ENCODE peak calls at places on chromosomes 11 and 22, in four cellular contexts. One of them, this sample, is unnamed.

GRCh38 chr11:79461144-79461543 is 20.3 kb upstream of the TENM4 start:
- DNase-seq in BJ: no peak
- DNase-seq in coronary artery: no peak
- DNase-seq in astrocyte of the spinal cord: peak; percentile 51
- DNase-seq in this sample: no peak

GRCh38 chr11:33500331-33500730 is 200.3 kb downstream of the C11orf91 start:
- DNase-seq in BJ: no peak
- DNase-seq in coronary artery: no peak
- DNase-seq in astrocyte of the spinal cord: no peak
- DNase-seq in this sample: no peak

GRCh38 chr11:102599642-102600261 is 25.4 kb downstream of the MMP20 start:
- DNase-seq in BJ: peak; percentile 67
- DNase-seq in coronary artery: no peak
- DNase-seq in astrocyte of the spinal cord: peak; percentile 95
- DNase-seq in this sample: peak; percentile 85

GRCh38 chr22:44680481-44680894 is 21.5 kb upstream of the PRR5 start:
- DNase-seq in BJ: no peak
- DNase-seq in coronary artery: no peak
- DNase-seq in astrocyte of the spinal cord: no peak
- DNase-seq in this sample: no peak

GRCh38 chr22:25966448-25966913 is 202.8 kb upstream of the SEZ6L start:
- DNase-seq in BJ: no peak
- DNase-seq in coronary artery: no peak
- DNase-seq in astrocyte of the spinal cord: no peak
- DNase-seq in this sample: no peak

GRCh38 chr11:120034881-120035620 is 102.9 kb downstream of the TRIM29 start:
- DNase-seq in BJ: no peak
- DNase-seq in coronary artery: peak; percentile 46
- DNase-seq in astrocyte of the spinal cord: no peak
- DNase-seq in this sample: no peak

GRCh38 chr11:11036185-11037161 is 178.6 kb upstream of the ZBED5 start:
- DNase-seq in BJ: no peak
- DNase-seq in coronary artery: no peak
- DNase-seq in astrocyte of the spinal cord: peak; percentile 53
- DNase-seq in this sample: peak; percentile 11

GRCh38 chr11:100715163-100715792 is 28.2 kb downstream of the ARHGAP42 start:
- DNase-seq in BJ: no peak
- DNase-seq in coronary artery: no peak
- DNase-seq in astrocyte of the spinal cord: no peak
- DNase-seq in this sample: no peak

GRCh38 chr22:39227542-39228272 is 17.1 kb downstream of the PDGFB start:
- DNase-seq in BJ: no peak
- DNase-seq in coronary artery: no peak
- DNase-seq in astrocyte of the spinal cord: no peak
- DNase-seq in this sample: no peak

GRCh38 chr11:4713241-4713640 is 8.7 kb downstream of the MMP26 start:
- DNase-seq in BJ: no peak
- DNase-seq in coronary artery: no peak
- DNase-seq in astrocyte of the spinal cord: no peak
- DNase-seq in this sample: no peak

GRCh38 chr22:19270873-19271272 is 20.6 kb downstream of the CLTCL1 start:
- DNase-seq in BJ: no peak
- DNase-seq in coronary artery: no peak
- DNase-seq in astrocyte of the spinal cord: no peak
- DNase-seq in this sample: no peak

GRCh38 chr11:69674267-69674885 is 777 bp downstream of the LTO1 start:
- DNase-seq in BJ: no peak
- DNase-seq in coronary artery: no peak
- DNase-seq in astrocyte of the spinal cord: peak; percentile 75
- DNase-seq in this sample: no peak

GRCh38 chr11:66081505-66081904 is 11.4 kb downstream of the PACS1 start:
- DNase-seq in BJ: no peak
- DNase-seq in coronary artery: no peak
- DNase-seq in astrocyte of the spinal cord: no peak
- DNase-seq in this sample: no peak

GRCh38 chr22:21823740-21824438 is 43.6 kb downstream of the MAPK1 start:
- DNase-seq in BJ: no peak
- DNase-seq in coronary artery: no peak
- DNase-seq in astrocyte of the spinal cord: peak; percentile 31
- DNase-seq in this sample: no peak

GRCh38 chr11:113242767-113243397 is 71.5 kb upstream of the TTC12 start:
- DNase-seq in BJ: no peak
- DNase-seq in coronary artery: no peak
- DNase-seq in astrocyte of the spinal cord: peak; percentile 68
- DNase-seq in this sample: no peak

GRCh38 chr11:130141561-130142341 is 17.8 kb upstream of the ST14 start:
- DNase-seq in BJ: no peak
- DNase-seq in coronary artery: peak; percentile 59
- DNase-seq in astrocyte of the spinal cord: no peak
- DNase-seq in this sample: no peak

GRCh38 chr11:72958790-72959189 is 144.6 kb downstream of the ATG16L2 start:
- DNase-seq in BJ: no peak
- DNase-seq in coronary artery: no peak
- DNase-seq in astrocyte of the spinal cord: no peak
- DNase-seq in this sample: no peak

GRCh38 chr11:46562527-46562926 is 31.3 kb downstream of the AMBRA1 start:
- DNase-seq in BJ: no peak
- DNase-seq in coronary artery: no peak
- DNase-seq in astrocyte of the spinal cord: no peak
- DNase-seq in this sample: no peak

GRCh38 chr22:37171662-37172061 is 16.4 kb downstream of the C1QTNF6 start:
- DNase-seq in BJ: no peak
- DNase-seq in coronary artery: no peak
- DNase-seq in astrocyte of the spinal cord: no peak
- DNase-seq in this sample: no peak

GRCh38 chr11:113014731-113015455 is 53.7 kb downstream of the NCAM1 start:
- DNase-seq in BJ: no peak
- DNase-seq in coronary artery: no peak
- DNase-seq in astrocyte of the spinal cord: no peak
- DNase-seq in this sample: no peak

GRCh38 chr11:37830532-37830931 is 1232.5 kb upstream of the RAG2 start:
- DNase-seq in BJ: no peak
- DNase-seq in coronary artery: no peak
- DNase-seq in astrocyte of the spinal cord: no peak
- DNase-seq in this sample: no peak

GRCh38 chr11:78993800-78994430 is 419.3 kb upstream of the NARS2 start:
- DNase-seq in BJ: no peak
- DNase-seq in coronary artery: no peak
- DNase-seq in astrocyte of the spinal cord: no peak
- DNase-seq in this sample: no peak

GRCh38 chr11:88246680-88247079 is 71.4 kb upstream of the RAB38 start:
- DNase-seq in BJ: peak; percentile 75
- DNase-seq in coronary artery: no peak
- DNase-seq in astrocyte of the spinal cord: peak; percentile 75
- DNase-seq in this sample: peak; percentile 7

GRCh38 chr11:34860034-34860433 is 56.1 kb downstream of the APIP start:
- DNase-seq in BJ: no peak
- DNase-seq in coronary artery: no peak
- DNase-seq in astrocyte of the spinal cord: no peak
- DNase-seq in this sample: no peak

GRCh38 chr11:79043726-79044125 is 397.1 kb downstream of the TENM4 start:
- DNase-seq in BJ: no peak
- DNase-seq in coronary artery: no peak
- DNase-seq in astrocyte of the spinal cord: no peak
- DNase-seq in this sample: no peak

DNA sequence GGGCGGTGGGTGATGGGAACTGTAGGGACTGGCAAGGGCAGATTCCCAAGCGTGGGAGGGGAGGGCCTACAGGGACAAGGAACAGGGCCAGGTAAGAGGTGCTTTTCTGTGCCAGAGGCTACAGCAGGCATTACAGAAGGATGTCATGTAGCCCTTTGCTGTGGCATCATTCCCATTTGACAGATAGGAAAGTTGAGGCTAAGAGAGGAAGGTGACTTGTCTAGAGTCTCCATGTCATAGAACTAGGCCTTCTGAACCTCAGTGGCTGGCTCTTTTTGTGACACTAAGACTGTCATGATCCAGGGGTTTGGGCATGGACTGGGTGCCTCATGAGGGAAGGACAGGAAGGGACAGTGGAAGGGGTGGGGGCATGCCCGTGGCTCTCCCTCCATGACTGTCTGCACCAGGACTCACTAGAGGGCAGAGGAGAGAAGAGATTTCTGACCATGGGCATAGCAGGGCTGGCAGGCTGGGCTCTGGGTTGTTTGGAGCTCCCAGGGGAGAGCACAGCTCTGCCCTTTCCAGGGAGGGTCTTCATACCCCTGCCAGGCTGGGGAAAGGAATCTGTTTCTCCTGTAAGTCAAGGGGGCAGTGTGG is 3.2 kb downstream of the MMP11 start:
- DNase-seq in BJ: no peak
- DNase-seq in coronary artery: no peak
- DNase-seq in astrocyte of the spinal cord: no peak
- DNase-seq in this sample: no peak
- TF ChIP-seq CTCF in BJ: no peak
- TF ChIP-seq CTCF in coronary artery: no peak
- TF ChIP-seq CTCF in astrocyte of the spinal cord: no peak
- TF ChIP-seq CTCF in this sample: no peak

GRCh38 chr22:29480262-29480511 is 169 bp downstream of the NEFH start:
- DNase-seq in BJ: no peak
- DNase-seq in coronary artery: no peak
- DNase-seq in astrocyte of the spinal cord: no peak
- DNase-seq in this sample: no peak

GRCh38 chr22:29481265-29482000 is 1.4 kb downstream of the NEFH start:
- DNase-seq in BJ: no peak
- DNase-seq in coronary artery: no peak
- DNase-seq in astrocyte of the spinal cord: no peak
- DNase-seq in this sample: no peak

GRCh38 chr22:29479417-29480261 is at the start of gene NEFH:
- DNase-seq in BJ: no peak
- DNase-seq in coronary artery: no peak
- DNase-seq in astrocyte of the spinal cord: no peak
- DNase-seq in this sample: no peak

GRCh38 chr22:29482253-29482652 is 2.2 kb downstream of the NEFH start:
- DNase-seq in BJ: no peak
- DNase-seq in coronary artery: no peak
- DNase-seq in astrocyte of the spinal cord: no peak
- DNase-seq in this sample: no peak

DNA sequence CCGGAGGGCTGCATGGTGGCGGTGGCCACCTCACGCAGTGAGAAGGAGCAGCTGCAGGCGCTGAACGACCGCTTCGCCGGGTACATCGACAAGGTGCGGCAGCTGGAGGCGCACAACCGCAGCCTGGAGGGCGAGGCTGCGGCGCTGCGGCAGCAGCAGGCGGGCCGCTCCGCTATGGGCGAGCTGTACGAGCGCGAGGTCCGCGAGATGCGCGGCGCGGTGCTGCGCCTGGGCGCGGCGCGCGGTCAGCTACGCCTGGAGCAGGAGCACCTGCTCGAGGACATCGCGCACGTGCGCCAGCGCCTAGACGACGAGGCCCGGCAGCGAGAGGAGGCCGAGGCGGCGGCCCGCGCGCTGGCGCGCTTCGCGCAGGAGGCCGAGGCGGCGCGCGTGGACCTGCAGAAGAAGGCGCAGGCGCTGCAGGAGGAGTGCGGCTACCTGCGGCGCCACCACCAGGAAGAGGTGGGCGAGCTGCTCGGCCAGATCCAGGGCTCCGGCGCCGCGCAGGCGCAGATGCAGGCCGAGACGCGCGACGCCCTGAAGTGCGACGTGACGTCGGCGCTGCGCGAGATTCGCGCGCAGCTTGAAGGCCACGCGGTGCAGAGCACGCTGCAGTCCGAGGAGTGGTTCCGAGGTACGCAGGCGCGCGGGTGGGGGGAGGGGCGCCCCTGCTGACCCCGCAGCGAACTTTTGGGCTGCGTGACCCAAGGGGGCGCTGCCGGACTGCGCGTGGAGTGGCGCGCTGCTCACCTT is 670 bp downstream of the NEFH start:
- DNase-seq in BJ: no peak
- DNase-seq in coronary artery: no peak
- DNase-seq in astrocyte of the spinal cord: peak; percentile 31
- DNase-seq in this sample: no peak
- H3K4me3 ChIP-seq in BJ: peak overlapping the region; percentile 18
- H3K4me3 ChIP-seq in coronary artery: peak overlapping the region; percentile 59
- H3K4me3 ChIP-seq in astrocyte of the spinal cord: peak overlapping the region; percentile 15
- H3K4me3 ChIP-seq in this sample: peak overlapping the region; percentile 34

GRCh38 chr11:2375341-2375853 is 1.7 kb upstream of the CD81 start:
- DNase-seq in BJ: no peak
- DNase-seq in coronary artery: no peak
- DNase-seq in astrocyte of the spinal cord: no peak
- DNase-seq in this sample: no peak

GRCh38 chr11:2375964-2376551 is 1.1 kb upstream of the CD81 start:
- DNase-seq in BJ: no peak
- DNase-seq in coronary artery: no peak
- DNase-seq in astrocyte of the spinal cord: no peak
- DNase-seq in this sample: no peak

GRCh38 chr11:2377511-2378443 is 667 bp downstream of the CD81 start:
- DNase-seq in BJ: no peak
- DNase-seq in coronary artery: no peak
- DNase-seq in astrocyte of the spinal cord: peak; percentile 58
- DNase-seq in this sample: no peak

GRCh38 chr11:2378527-2379210 is 1.6 kb downstream of the CD81 start:
- DNase-seq in BJ: no peak
- DNase-seq in coronary artery: no peak
- DNase-seq in astrocyte of the spinal cord: peak; percentile 28
- DNase-seq in this sample: peak; percentile 56

DNA sequence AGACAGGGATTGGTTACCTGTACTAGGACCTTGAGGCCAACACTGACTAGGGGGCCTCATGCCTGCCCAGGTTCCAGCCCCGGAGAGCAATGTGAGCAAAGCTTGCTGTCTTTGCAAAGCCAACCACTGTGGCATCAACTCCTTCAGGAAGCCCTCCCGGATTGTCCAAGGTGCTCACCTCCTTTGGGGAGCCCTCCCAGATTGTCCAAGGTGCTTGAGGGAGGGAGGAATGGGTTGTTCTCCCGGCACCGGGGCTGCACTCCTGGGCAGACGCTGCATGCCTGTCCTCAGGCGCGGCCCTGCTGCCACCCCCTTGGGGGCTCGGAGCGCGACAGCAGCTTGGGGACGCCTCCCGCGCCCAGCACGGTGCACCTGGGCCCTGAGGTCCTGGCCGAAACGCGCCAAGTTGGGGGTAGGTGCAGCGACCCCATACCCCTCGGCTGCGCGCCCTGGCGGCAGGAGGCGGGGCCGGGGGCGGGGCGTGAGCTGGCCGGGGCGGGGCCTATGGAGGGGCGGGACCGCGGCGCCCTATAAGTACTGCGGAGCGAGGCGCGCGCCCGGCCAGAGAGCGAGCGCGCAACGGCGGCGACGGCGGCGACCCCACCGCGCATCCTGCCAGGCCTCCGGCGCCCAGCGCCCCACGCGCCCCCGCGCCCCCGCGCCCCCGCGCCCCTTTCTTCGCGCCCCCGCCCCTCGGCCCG is at the start of gene CD81:
- DNase-seq in BJ: no peak
- DNase-seq in coronary artery: no peak
- DNase-seq in astrocyte of the spinal cord: no peak
- DNase-seq in this sample: no peak
- TF ChIP-seq CTCF in BJ: no peak
- TF ChIP-seq CTCF in coronary artery: no peak
- TF ChIP-seq CTCF in astrocyte of the spinal cord: no peak
- TF ChIP-seq CTCF in this sample: no peak

DNA sequence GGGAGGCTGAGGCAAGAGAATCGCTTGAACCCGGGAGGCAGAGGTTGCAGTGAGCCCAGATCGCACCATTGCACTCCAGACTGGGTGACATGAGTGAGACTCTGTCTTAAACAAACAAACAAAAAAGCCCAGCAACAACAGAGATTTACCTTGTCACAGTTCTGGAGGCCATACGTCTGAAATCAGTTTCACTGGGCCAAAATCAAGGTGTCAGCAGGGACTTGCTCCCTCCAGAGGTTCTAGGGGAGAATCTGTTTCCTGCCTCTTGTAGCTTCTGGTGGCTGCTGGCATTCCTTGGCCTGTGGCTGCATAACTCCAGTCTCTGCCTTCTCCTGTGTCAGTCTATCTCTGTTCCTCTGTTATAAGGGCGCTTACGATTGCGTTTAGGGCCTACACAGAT is 1.5 kb downstream of the DDX10 start:
- DNase-seq in BJ: no peak
- DNase-seq in coronary artery: no peak
- DNase-seq in astrocyte of the spinal cord: no peak
- DNase-seq in this sample: no peak
- H3K4me3 ChIP-seq in BJ: no peak overlapping the region
- H3K4me3 ChIP-seq in coronary artery: peak overlapping the region; percentile 91
- H3K4me3 ChIP-seq in astrocyte of the spinal cord: no peak overlapping the region
- H3K4me3 ChIP-seq in this sample: peak overlapping the region; percentile 65

This sample was measured in HFF-Myc.